ENCODE peak calls at places on chromosomes 6 and 20, in six cellular contexts. O is HS-27A; S is COLO829; Z is CD8-positive, alpha-beta T cell; F is heart right ventricle; H is NCI-H1436 treated with DMSO at 0.1 percent for 48 hours. J is an unnamed sample.

GRCh38 chr6:163427498-163428254 is 13.2 kb downstream of the QKI start:
- DNase-seq in H (no peak), O (no peak), S (no peak), F (no peak), Z (no peak), J (peak; percentile 71)

GRCh38 chr6:45714795-45715507 is 300.7 kb downstream of the CLIC5 start:
- DNase-seq in F (no peak), Z (peak; percentile 12), O (peak; percentile 80), H (peak; percentile 51), S (peak; percentile 88), J (peak; percentile 83)

GRCh38 chr20:24587384-24588046 is 118.1 kb downstream of the SYNDIG1 start:
- DNase-seq in O (no peak), H (no peak), S (no peak), F (no peak), Z (no peak), J (no peak)

GRCh38 chr6:104182811-104183210 is 676.9 kb downstream of the HACE1 start:
- DNase-seq in H (no peak), F (no peak), O (no peak), Z (no peak), S (no peak), J (no peak)

GRCh38 chr6:44921787-44922186 is 406.3 kb upstream of the RUNX2 start:
- DNase-seq in S (no peak), Z (no peak), O (no peak), H (no peak), F (peak; percentile 24), J (no peak)

GRCh38 chr6:3108746-3109414 is 9.6 kb upstream of the BPHL start:
- DNase-seq in F (no peak), S (no peak), O (no peak), Z (no peak), H (no peak), J (no peak)

GRCh38 chr20:47773381-47773786 is 11.9 kb downstream of the SULF2 start:
- DNase-seq in O (no peak), F (peak; percentile 54), Z (no peak), S (no peak), H (no peak), J (no peak)

GRCh38 chr6:144139817-144140216 is 10.5 kb upstream of the STX11 start:
- DNase-seq in Z (no peak), H (no peak), S (no peak), O (no peak), F (no peak), J (no peak)

GRCh38 chr6:49841424-49841823 is 24.9 kb downstream of the CRISP1 start:
- DNase-seq in Z (no peak), H (no peak), F (no peak), O (no peak), S (no peak), J (no peak)

GRCh38 chr20:25019381-25020155 is 27.0 kb upstream of the APMAP start:
- DNase-seq in H (no peak), S (no peak), O (no peak), Z (no peak), F (no peak), J (no peak)

GRCh38 chr20:61951695-61952533 is 113.8 kb downstream of the TAF4 start:
- DNase-seq in Z (no peak), F (no peak), H (no peak), O (no peak), S (no peak), J (no peak)

GRCh38 chr6:170108890-170109587 is 181.8 kb downstream of the DLL1 start:
- DNase-seq in Z (no peak), H (no peak), F (no peak), O (no peak), S (no peak), J (no peak)

GRCh38 chr6:33816911-33817310 is 13.1 kb upstream of the MLN start:
- DNase-seq in F (no peak), O (no peak), S (no peak), Z (no peak), H (no peak), J (no peak)

GRCh38 chr6:33752139-33753015 is 5.7 kb upstream of the IP6K3 start:
- DNase-seq in F (no peak), O (no peak), H (peak; percentile 84), Z (no peak), S (no peak), J (no peak)

GRCh38 chr20:46558511-46558959 is 8.1 kb upstream of the OCSTAMP start:
- DNase-seq in S (peak; percentile 58), F (no peak), H (no peak), O (peak; percentile 57), Z (no peak), J (peak; percentile 78)

GRCh38 chr6:79230149-79230548 is 4.3 kb downstream of the HMGN3 start:
- DNase-seq in S (no peak), H (no peak), F (no peak), O (no peak), Z (no peak), J (peak; percentile 8)

GRCh38 chr20:4962257-4962855 is 39.0 kb downstream of the SLC23A2 start:
- DNase-seq in F (no peak), O (no peak), S (no peak), Z (peak; percentile 3), H (no peak), J (no peak)

GRCh38 chr6:42618105-42618504 is 54.3 kb downstream of the UBR2 start:
- DNase-seq in S (no peak), O (no peak), F (no peak), H (no peak), Z (no peak), J (no peak)

GRCh38 chr6:11615214-11615602 is 77.7 kb downstream of the TMEM170B start:
- DNase-seq in Z (no peak), F (no peak), H (no peak), O (peak; percentile 86), S (no peak), J (peak; percentile 85)

GRCh38 chr6:157761926-157762325 is 61.1 kb upstream of the SNX9 start:
- DNase-seq in S (no peak), Z (no peak), O (no peak), H (no peak), F (no peak), J (no peak)

GRCh38 chr20:63163596-63164560 is 52.1 kb downstream of the YTHDF1 start:
- DNase-seq in H (no peak), O (no peak), S (no peak), Z (no peak), F (peak; percentile 2), J (no peak)

GRCh38 chr6:113529191-113529590 is 328.0 kb upstream of the MARCKS start:
- DNase-seq in F (no peak), Z (no peak), S (no peak), O (no peak), H (no peak), J (peak; percentile 50)

GRCh38 chr6:10248378-10248843 is 166.5 kb downstream of the TFAP2A start:
- DNase-seq in Z (no peak), H (no peak), S (no peak), F (no peak), O (peak; percentile 71), J (no peak)

GRCh38 chr6:156508126-156508525 is 269.1 kb upstream of the ARID1B start:
- DNase-seq in O (no peak), Z (no peak), H (no peak), F (no peak), S (no peak), J (no peak)

GRCh38 chr6:79201127-79201526 is 33.4 kb downstream of the HMGN3 start:
- DNase-seq in O (no peak), H (no peak), S (no peak), Z (no peak), F (no peak), J (no peak)

J was measured in HCEC 1CT.